ENCODE peak calls at places on chromosome 4, in seven cellular contexts. W, U, Z, Y, S, B and N are unnamed samples.

GRCh38 chr4:130183096-130183495 is 1087.1 kb downstream of the C4orf33 start:
- DNase-seq in Z (no peak), S (no peak), W (no peak), U (no peak), Y (no peak), B (no peak), N (no peak)

GRCh38 chr4:22235798-22236197 is 280.1 kb downstream of the ADGRA3 start:
- DNase-seq in Z (no peak), S (no peak), W (no peak), U (no peak), B (no peak), Y (no peak), N (no peak)

GRCh38 chr4:145935253-145936141 is 3.1 kb downstream of the ZNF827 start:
- DNase-seq in Y (peak), S (peak), W (peak), U (peak), Z (no peak), B (no peak), N (peak)

GRCh38 chr4:46459308-46459707 is 69.4 kb upstream of the GABRA2 start:
- DNase-seq in U (no peak), B (no peak), Z (no peak), S (no peak), Y (no peak), W (no peak), N (no peak)

GRCh38 chr4:78057600-78058560 is 757 bp downstream of the FRAS1 start:
- DNase-seq in U (peak), S (peak), Y (peak), B (peak), W (peak), Z (no peak), N (peak)

GRCh38 chr4:23718435-23718834 is 171.4 kb downstream of the PPARGC1A start:
- DNase-seq in W (no peak), Z (no peak), S (no peak), U (no peak), Y (no peak), B (no peak), N (no peak)

GRCh38 chr4:56757270-56757746 is 64.2 kb downstream of the SPINK2 start:
- DNase-seq in S (peak), B (no peak), W (no peak), Y (no peak), U (peak), Z (no peak), N (no peak)

GRCh38 chr4:25160714-25161598 is 707 bp upstream of the SEPSECS start:
- DNase-seq in B (peak), Z (no peak), Y (no peak), U (no peak), S (peak), W (no peak), N (no peak)

GRCh38 chr4:62771656-62772557 is 1571.8 kb downstream of the ADGRL3 start:
- DNase-seq in B (no peak), Z (no peak), W (no peak), U (no peak), S (no peak), Y (no peak), N (no peak)

GRCh38 chr4:90841676-90842075 is 714.5 kb downstream of the CCSER1 start:
- DNase-seq in W (no peak), S (no peak), Z (no peak), U (no peak), B (no peak), Y (no peak), N (no peak)

GRCh38 chr4:86449746-86450145 is 89.9 kb upstream of the MAPK10 start:
- DNase-seq in B (no peak), W (no peak), S (no peak), Z (no peak), Y (no peak), U (no peak), N (no peak)

GRCh38 chr4:168839758-168840385 is 170.2 kb downstream of the CBR4 start:
- DNase-seq in B (no peak), S (no peak), U (no peak), W (no peak), Y (no peak), Z (no peak), N (no peak)

GRCh38 chr4:117560329-117560728 is 474.0 kb upstream of the NDST3 start:
- DNase-seq in B (no peak), U (no peak), S (no peak), W (peak), Y (no peak), Z (no peak), N (no peak)

DNA sequence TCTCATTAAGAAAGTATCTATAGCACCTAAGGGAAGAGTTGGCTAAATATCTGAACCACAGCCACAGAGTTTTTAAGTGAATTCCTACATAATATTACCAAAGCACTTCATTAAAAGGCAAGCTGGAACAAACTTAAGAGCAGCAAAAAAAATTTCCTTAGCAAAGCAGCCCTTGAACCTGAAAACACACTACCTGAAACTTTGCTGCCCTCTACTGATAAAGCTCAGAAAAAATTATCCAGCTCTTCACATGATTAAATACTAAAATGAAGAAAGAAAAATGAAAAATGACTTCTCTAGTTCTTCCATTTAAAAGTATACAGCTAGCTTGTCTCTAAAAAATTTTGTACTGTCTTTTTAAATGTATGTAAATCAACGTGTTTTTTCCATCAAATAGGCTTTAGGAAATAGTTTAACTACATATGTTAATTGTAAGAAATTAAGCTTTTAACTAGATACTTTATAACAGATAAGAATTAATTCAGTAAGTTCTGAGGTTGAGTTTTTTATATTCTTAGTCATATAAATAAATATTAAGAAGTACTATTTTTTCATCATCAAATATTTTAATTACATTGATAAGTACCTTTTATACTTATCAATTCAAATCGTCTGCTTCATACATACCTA is 156.1 kb downstream of the STPG2 start:
- DNase-seq in B (no peak), U (no peak), Y (peak), W (peak), Z (no peak), S (peak), N (no peak)
- H3K27ac ChIP-seq in B (no peak), U (no peak), Y (no peak), W (no peak), Z (no peak), S (no peak), N (no peak)

GRCh38 chr4:72555377-72555831 is 13.6 kb downstream of the ADAMTS3 start:
- DNase-seq in U (no peak), Z (no peak), Y (no peak), W (no peak), S (no peak), B (no peak), N (no peak)
- H3K27ac ChIP-seq in U (no peak), Z (no peak), Y (no peak), W (no peak), S (no peak), B (no peak), N (no peak)

GRCh38 chr4:158808399-158808798 is 39.6 kb downstream of the FNIP2 start:
- DNase-seq in W (no peak), Z (no peak), U (no peak), Y (no peak), B (no peak), S (no peak), N (no peak)

GRCh38 chr4:158811704-158812103 is 42.9 kb downstream of the FNIP2 start:
- DNase-seq in B (no peak), Z (no peak), W (no peak), S (peak), U (no peak), Y (no peak), N (no peak)

GRCh38 chr4:158810487-158811215 is 41.8 kb downstream of the FNIP2 start:
- DNase-seq in S (no peak), U (no peak), Y (no peak), Z (peak), W (peak), B (no peak), N (no peak)

GRCh38 chr4:158811216-158811540 is 42.4 kb downstream of the FNIP2 start:
- DNase-seq in B (no peak), Y (no peak), U (no peak), S (no peak), W (no peak), Z (no peak), N (no peak)

DNA sequence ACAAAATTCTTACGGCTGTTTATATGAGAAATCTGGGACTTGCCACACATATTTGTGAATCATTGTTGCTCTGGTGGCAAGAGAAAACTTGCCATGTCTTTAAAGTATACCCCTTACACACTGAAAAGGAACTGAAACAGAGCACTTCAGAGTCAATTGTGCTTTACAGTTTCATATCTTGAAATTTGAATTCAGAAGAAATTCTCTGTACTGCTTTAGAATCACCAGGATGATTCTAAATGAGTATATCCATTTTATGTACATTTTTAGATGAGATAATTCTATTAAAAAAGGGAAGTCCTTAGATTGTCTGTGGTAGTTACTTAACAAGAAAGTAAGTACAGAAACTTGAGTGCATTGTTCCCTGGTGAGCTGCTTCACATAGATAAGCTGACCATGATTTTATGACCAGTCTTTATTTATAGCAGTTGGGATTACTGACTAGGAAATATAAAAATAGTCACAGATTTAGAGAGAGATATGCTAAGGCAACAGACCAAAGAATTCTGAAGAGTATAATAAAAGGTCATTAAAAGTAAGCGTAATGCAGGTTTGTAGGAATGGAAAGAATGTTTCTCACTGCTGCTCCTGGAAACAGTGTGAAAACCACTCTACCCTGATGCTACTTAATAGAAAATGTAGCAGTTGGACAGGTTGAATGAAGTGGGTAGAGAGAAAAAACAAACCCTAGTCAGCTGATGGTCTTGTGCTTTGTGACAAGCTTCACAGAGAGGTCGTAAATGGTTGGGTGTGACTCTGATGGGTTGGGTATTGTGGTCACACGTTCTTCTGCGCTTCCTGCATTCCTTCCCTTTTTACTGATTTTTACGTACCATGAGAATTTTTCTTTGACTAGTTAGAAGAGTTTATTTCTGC is 41.0 kb downstream of the FNIP2 start:
- DNase-seq in W (peak), B (no peak), Z (no peak), S (peak), Y (peak), U (no peak), N (no peak)
- H3K27ac ChIP-seq in W (peak), B (peak), Z (peak), S (no peak), Y (no peak), U (peak), N (peak)

GRCh38 chr4:157223446-157223845 is 2.9 kb downstream of the GRIA2 start:
- DNase-seq in Y (no peak), U (no peak), B (no peak), S (no peak), Z (no peak), W (no peak), N (no peak)

GRCh38 chr4:157221426-157221894 is 932 bp downstream of the GRIA2 start:
- DNase-seq in Y (no peak), Z (no peak), U (no peak), S (no peak), W (no peak), B (peak), N (no peak)

GRCh38 chr4:157222764-157223145 is 2.2 kb downstream of the GRIA2 start:
- DNase-seq in U (no peak), Z (no peak), W (no peak), B (no peak), Y (no peak), S (no peak), N (no peak)

GRCh38 chr4:157220026-157220881 is at the start of gene GRIA2:
- DNase-seq in W (peak), Y (peak), B (peak), U (no peak), Z (no peak), S (no peak), N (peak)

DNA sequence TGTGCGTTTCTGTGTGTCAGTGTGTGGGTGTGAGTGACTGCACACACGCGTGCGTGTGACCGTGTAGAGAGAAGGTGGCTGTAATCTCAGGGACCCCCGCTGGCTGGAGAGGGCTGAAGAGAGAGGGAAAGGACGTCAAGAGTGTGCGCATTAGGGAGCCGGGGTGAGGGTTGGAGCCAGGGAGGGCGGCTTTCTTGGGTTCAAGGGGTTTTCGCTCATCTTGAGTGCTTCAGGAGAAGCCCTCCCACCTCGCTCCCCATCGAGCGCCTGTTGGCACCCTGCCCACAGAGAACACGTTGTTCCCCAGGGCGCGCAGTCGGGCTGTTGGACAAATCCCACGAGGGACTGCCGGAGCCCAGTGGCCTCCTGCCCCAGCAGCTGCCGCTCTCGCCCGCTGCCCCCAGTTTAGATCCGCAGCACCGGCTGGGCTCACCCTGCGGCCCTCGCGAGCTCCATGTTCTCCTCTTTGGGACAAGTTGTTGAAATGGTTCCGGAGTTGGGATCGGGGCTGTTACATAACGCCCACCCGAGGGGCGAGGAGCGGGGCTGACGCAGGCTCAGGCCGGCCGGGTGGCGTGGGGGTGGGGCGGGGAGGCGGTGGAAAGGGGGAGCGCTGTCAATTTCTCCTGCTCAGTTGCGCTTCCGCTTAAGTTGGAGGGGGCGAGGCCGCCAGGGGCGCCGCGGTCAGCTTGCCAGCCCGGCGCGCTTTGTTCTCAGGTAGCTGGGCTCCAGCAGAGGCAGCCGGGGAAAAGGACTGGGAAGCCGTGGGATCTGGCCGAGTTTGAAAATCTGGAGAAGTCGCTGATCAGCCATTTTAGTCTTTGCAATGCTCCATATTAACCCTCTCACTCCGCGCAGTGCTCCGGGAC is 1.6 kb downstream of the GRIA2 start:
- DNase-seq in U (no peak), W (no peak), B (peak), Y (no peak), Z (no peak), S (no peak), N (peak)
- H3K27ac ChIP-seq in U (no peak), W (no peak), B (peak), Y (no peak), Z (no peak), S (no peak), N (peak)

GRCh38 chr4:53614616-53615015 is 23.3 kb upstream of the LNX1 start:
- DNase-seq in Y (no peak), S (peak), Z (no peak), W (peak), U (no peak), B (no peak), N (no peak)

GRCh38 chr4:53608649-53609048 is 17.4 kb upstream of the LNX1 start:
- DNase-seq in U (no peak), B (no peak), Y (no peak), S (no peak), W (no peak), Z (no peak), N (no peak)

GRCh38 chr4:53617101-53617680 is 25.9 kb upstream of the LNX1 start:
- DNase-seq in S (no peak), Z (no peak), W (no peak), B (no peak), U (no peak), Y (no peak), N (no peak)

GRCh38 chr4:53616219-53616618 is 24.9 kb upstream of the LNX1 start:
- DNase-seq in U (no peak), B (no peak), Z (no peak), W (no peak), Y (no peak), S (no peak), N (no peak)

GRCh38 chr4:53613428-53613827 is 22.1 kb upstream of the LNX1 start:
- DNase-seq in U (no peak), S (no peak), Y (no peak), W (no peak), B (no peak), Z (no peak), N (no peak)
- H3K27ac ChIP-seq in U (no peak), S (no peak), Y (no peak), W (no peak), B (no peak), Z (no peak), N (no peak)